ENCODE peak calls at places on chromosomes 11 and 22, in four cellular contexts. B, D, P and L are unnamed samples.

GRCh38 chr22:25453557-25453956 is 110.9 kb upstream of the GRK3 start:
- DNase-seq in B (no peak), P (no peak), D (no peak), L (no peak)

GRCh38 chr22:30209642-30210041 is 36.9 kb downstream of the LIF start:
- DNase-seq in B (no peak), D (no peak), P (no peak), L (no peak)

GRCh38 chr22:43669190-43669589 is 142.9 kb downstream of the EFCAB6 start:
- DNase-seq in P (no peak), D (no peak), B (no peak), L (no peak)

GRCh38 chr11:68933605-68934320 is 30.1 kb downstream of the IGHMBP2 start:
- DNase-seq in D (no peak), P (no peak), B (no peak), L (no peak)

GRCh38 chr22:39947488-39948216 is 12.5 kb upstream of the TMA7B start:
- DNase-seq in B (no peak), P (peak; percentile 78), D (no peak), L (no peak)

GRCh38 chr22:41862530-41863266 is 29.8 kb downstream of the SREBF2 start:
- DNase-seq in B (peak; percentile 25), D (no peak), P (no peak), L (no peak)

GRCh38 chr11:3132271-3132781 is 32.8 kb downstream of the OSBPL5 start:
- DNase-seq in B (no peak), D (no peak), P (peak; percentile 24), L (no peak)

GRCh38 chr22:37971475-37972434 is 12.6 kb downstream of the SOX10 start:
- DNase-seq in P (no peak), B (no peak), D (no peak), L (no peak)

GRCh38 chr11:32892355-32893090 is at the start of gene QSER1:
- DNase-seq in B (peak; percentile 41), P (peak; percentile 79), D (peak; percentile 69), L (peak; percentile 22)

GRCh38 chr11:29328961-29329441 is 687.8 kb downstream of the KCNA4 start:
- DNase-seq in B (peak; percentile 95), D (peak; percentile 83), P (no peak), L (peak; percentile 99)

GRCh38 chr11:92569717-92570116 is 345.1 kb downstream of the FAT3 start:
- DNase-seq in B (no peak), D (no peak), P (no peak), L (no peak)

GRCh38 chr22:46619830-46620501 is at the start of gene GRAMD4:
- DNase-seq in D (peak; percentile 57), P (no peak), B (no peak), L (no peak)

GRCh38 chr11:16912607-16913006 is 101.6 kb downstream of the PLEKHA7 start:
- DNase-seq in B (no peak), D (no peak), P (no peak), L (no peak)

GRCh38 chr11:126317681-126318641 is 14.1 kb downstream of the DCPS start:
- DNase-seq in D (peak; percentile 82), P (peak; percentile 68), B (peak; percentile 83), L (peak; percentile 28)

GRCh38 chr22:38850941-38851849 is 7.4 kb upstream of the NPTXR start:
- DNase-seq in D (peak; percentile 56), B (peak; percentile 72), P (no peak), L (peak; percentile 64)

GRCh38 chr11:89495951-89496350 is 4.8 kb upstream of the NOX4 start:
- DNase-seq in B (peak; percentile 93), D (peak; percentile 62), P (no peak), L (peak; percentile 85)

GRCh38 chr22:40806711-40807110 is 12.4 kb downstream of the SLC25A17 start:
- DNase-seq in D (no peak), B (no peak), P (no peak), L (no peak)

GRCh38 chr11:111939836-111940604 is 2.9 kb downstream of the DIXDC1 start:
- DNase-seq in P (no peak), D (peak; percentile 69), B (peak; percentile 94), L (peak; percentile 87)

GRCh38 chr11:134069426-134069921 is 602 bp downstream of the JAM3 start:
- DNase-seq in B (peak; percentile 31), P (no peak), D (peak; percentile 34), L (no peak)

GRCh38 chr11:129639300-129639699 is 176.3 kb upstream of the TMEM45B start:
- DNase-seq in B (peak; percentile 99), P (no peak), D (peak; percentile 71), L (peak; percentile 100)

GRCh38 chr22:47187558-47187957 is 425.1 kb downstream of the TBC1D22A start:
- DNase-seq in B (no peak), D (no peak), P (no peak), L (no peak)

GRCh38 chr22:25754527-25755202 is 12.7 kb downstream of the MYO18B start:
- DNase-seq in B (peak; percentile 80), P (no peak), D (peak; percentile 85), L (no peak)

GRCh38 chr22:23242473-23243001 is 62.2 kb downstream of the BCR start:
- DNase-seq in B (peak; percentile 46), P (no peak), D (no peak), L (no peak)

GRCh38 chr11:118437046-118437735 is 899 bp downstream of the KMT2A start:
- DNase-seq in D (peak; percentile 31), B (peak; percentile 35), P (peak; percentile 50), L (peak; percentile 38)

GRCh38 chr11:4610258-4610935 is 2.4 kb upstream of the TRIM68 start:
- DNase-seq in B (peak; percentile 5), D (peak; percentile 59), P (no peak), L (no peak)

GRCh38 chr11:13347901-13348300 is 70.3 kb downstream of the BMAL1 start:
- DNase-seq in B (no peak), D (no peak), P (no peak), L (no peak)

GRCh38 chr11:59141673-59142460 is 789 bp upstream of the FAM111A start:
- DNase-seq in B (peak; percentile 68), P (no peak), D (peak; percentile 11), L (peak; percentile 20)

GRCh38 chr22:25110846-25111578 is 88.6 kb upstream of the CRYBB3 start:
- DNase-seq in P (peak; percentile 83), D (peak; percentile 88), B (peak; percentile 67), L (peak; percentile 88)

GRCh38 chr22:44023404-44024287 is 456 bp upstream of the PARVB start:
- DNase-seq in P (peak; percentile 60), D (peak; percentile 46), B (peak; percentile 12), L (no peak)

GRCh38 chr11:116193321-116194114 is 579.3 kb downstream of the BUD13 start:
- DNase-seq in P (peak; percentile 86), B (peak; percentile 62), D (peak; percentile 78), L (peak; percentile 32)

GRCh38 chr11:126963603-126964353 is 36.8 kb downstream of the KIRREL3 start:
- DNase-seq in P (no peak), D (no peak), B (peak; percentile 43), L (peak; percentile 76)

GRCh38 chr11:17014774-17015638 is 792 bp upstream of the PLEKHA7 start:
- DNase-seq in P (no peak), D (peak; percentile 21), B (no peak), L (peak; percentile 90)

GRCh38 chr11:116300252-116300651 is 472.5 kb downstream of the BUD13 start:
- DNase-seq in P (no peak), D (no peak), B (no peak), L (no peak)

GRCh38 chr11:35040221-35040942 is 98.6 kb upstream of the CD44 start:
- DNase-seq in P (no peak), D (peak; percentile 53), B (peak; percentile 69), L (peak; percentile 99)

GRCh38 chr11:638616-639323 is 1.7 kb downstream of the DRD4 start:
- DNase-seq in B (no peak), D (no peak), P (no peak), L (no peak)

GRCh38 chr11:113281052-113281725 is 33.2 kb upstream of the TTC12 start:
- DNase-seq in D (no peak), P (no peak), B (no peak), L (no peak)

GRCh38 chr22:41320416-41321240 is 19.3 kb downstream of the ZC3H7B start:
- DNase-seq in D (no peak), P (no peak), B (no peak), L (no peak)

GRCh38 chr22:50550395-50550794 is 4.7 kb downstream of the KLHDC7B start:
- DNase-seq in P (no peak), D (no peak), B (no peak), L (no peak)
- H3K27me3 ChIP-seq in P (peaks cover 36% of the 10 kb centered on the region), D (no peaks in the 10 kb centered on the region), B (peaks cover 70% of the 10 kb centered on the region), L (peaks cover 3% of the 10 kb centered on the region)

DNA sequence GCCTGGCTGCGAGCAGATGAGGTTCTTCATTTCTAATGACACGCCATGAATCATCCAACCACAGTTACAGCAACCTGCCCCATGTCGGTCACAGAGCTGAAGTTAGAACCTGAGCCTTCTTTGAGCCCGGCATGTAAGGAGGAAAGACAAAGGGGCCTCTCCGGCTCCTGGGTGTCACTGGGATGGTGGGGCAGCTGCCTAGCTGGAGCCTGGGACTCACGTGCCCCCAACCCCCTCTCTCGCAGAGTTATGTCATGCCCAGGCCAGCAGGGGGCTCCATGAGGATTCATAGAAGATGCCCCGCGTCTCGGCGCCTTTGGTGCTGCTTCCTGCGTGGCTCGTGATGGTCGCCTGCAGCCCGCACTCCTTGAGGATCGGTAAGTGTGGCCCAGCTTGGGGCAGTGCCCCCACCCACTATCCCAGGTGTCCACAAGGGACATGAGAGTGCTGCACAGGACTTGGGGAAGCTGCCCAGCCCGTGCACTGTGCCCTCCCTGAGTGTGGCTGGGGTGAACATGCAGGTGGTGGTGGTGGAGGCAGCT is 148.5 kb downstream of the GRIK4 start:
- DNase-seq in D (peak; percentile 38), B (peak; percentile 36), P (no peak), L (peak; percentile 59)
- TF ChIP-seq CTCF in D (peak; percentile 58), B (peak; percentile 36), P (no peak), L (peak; percentile 47)

GRCh38 chr11:130897262-130898182 is 18.8 kb downstream of the SNX19 start:
- DNase-seq in P (peak; percentile 65), B (peak; percentile 99), D (peak; percentile 98), L (peak; percentile 86)
- H3K4me3 ChIP-seq in P (peak overlapping the region; percentile 2), B (peak overlapping the region; percentile 8), D (no peak overlapping the region), L (no peak overlapping the region)

GRCh38 chr11:45669956-45670355 is 4.5 kb upstream of the CHST1 start:
- DNase-seq in D (no peak), B (no peak), P (no peak), L (no peak)

GRCh38 chr11:45666648-45667642 is 1.5 kb upstream of the CHST1 start:
- DNase-seq in B (no peak), P (no peak), D (no peak), L (no peak)

GRCh38 chr11:45669146-45669545 is 3.7 kb upstream of the CHST1 start:
- DNase-seq in B (no peak), D (no peak), P (no peak), L (no peak)

GRCh38 chr11:45665933-45666647 is 668 bp upstream of the CHST1 start:
- DNase-seq in D (peak; percentile 40), P (no peak), B (no peak), L (peak; percentile 20)

DNA sequence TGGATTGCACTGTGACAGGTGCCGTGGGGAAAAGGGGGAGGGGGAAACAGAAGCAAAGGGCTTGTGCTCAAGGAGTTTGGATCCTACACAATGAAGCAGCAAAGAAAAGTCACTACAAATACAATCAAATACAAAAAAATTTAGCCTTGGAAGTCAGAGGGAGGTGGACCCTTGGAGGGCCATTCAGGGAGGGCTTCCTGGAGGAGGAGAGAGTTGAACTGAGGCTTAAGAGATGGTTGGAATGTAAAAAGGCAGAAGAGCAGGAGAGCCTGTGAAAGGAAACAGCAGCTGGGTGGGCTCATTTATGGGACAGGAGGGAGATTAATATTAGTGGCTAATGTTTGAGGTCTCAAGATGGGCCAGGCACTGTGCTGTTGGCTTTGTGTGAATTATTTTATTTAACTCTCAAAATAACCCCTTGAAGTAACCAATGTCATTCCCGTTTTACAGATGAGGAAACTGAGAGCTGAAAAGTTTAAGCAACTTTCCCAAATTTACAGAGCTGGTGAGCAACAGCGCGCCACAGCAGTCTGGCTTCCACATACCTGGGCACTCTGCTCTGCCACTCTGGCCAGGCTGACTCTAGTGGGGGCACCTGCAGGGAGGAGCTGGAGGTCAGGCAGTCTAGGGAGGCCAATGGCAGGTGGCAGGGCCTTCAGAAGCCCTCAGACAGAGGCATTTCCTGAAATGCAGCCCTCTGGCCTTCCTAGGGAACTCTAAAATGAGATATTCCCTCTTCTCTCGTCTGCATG is 2.7 kb upstream of the CHST1 start:
- DNase-seq in P (no peak), D (no peak), B (no peak), L (no peak)
- H3K27me3 ChIP-seq in P (peaks cover 19% of the 10 kb centered on the region), D (peaks cover 85% of the 10 kb centered on the region), B (peaks cover 50% of the 10 kb centered on the region), L (peaks cover 21% of the 10 kb centered on the region)